ENCODE peak calls at places on chromosomes 6 and 20, in nine cellular contexts. R is AG10803; Z is Right ventricle myocardium superior; I is CD8-positive, alpha-beta memory T cell; Q is GM03348; B is CD8-positive, alpha-beta T cell; V is NCI-H510A treated with DMSO at 0.1 percent for 48 hours; X is uterus; A is HS-5. L is an unnamed sample.

GRCh38 chr6:139829557-139829956 is 455.1 kb upstream of the CITED2 start:
- DNase-seq in Z (no peak), Q (no peak), A (no peak), I (no peak), R (no peak), X (no peak), V (no peak), B (no peak), L (no peak)

GRCh38 chr6:107679457-107679856 is 144.7 kb downstream of the SCML4 start:
- DNase-seq in Z (no peak), I (no peak), B (no peak), X (peak; percentile 75), A (no peak), Q (peak; percentile 54), R (peak; percentile 52), V (no peak), L (peak; percentile 52)

GRCh38 chr20:38094373-38094775 is 60.8 kb downstream of the RPRD1B start:
- DNase-seq in Q (peak; percentile 65), V (no peak), R (peak; percentile 83), X (no peak), Z (peak; percentile 67), A (peak; percentile 84), I (peak; percentile 15), B (no peak), L (peak; percentile 59)

GRCh38 chr6:105318660-105319059 is 84.2 kb downstream of the PREP start:
- DNase-seq in R (peak; percentile 76), I (no peak), V (no peak), Q (peak; percentile 73), Z (no peak), X (no peak), A (peak; percentile 46), B (no peak), L (no peak)

GRCh38 chr6:29419516-29419915 is 4.8 kb downstream of the OR12D1 start:
- DNase-seq in A (peak; percentile 40), Z (no peak), B (no peak), V (no peak), X (no peak), I (no peak), Q (no peak), R (no peak), L (no peak)

GRCh38 chr20:56362833-56363413 is 4.1 kb downstream of the FAM210B start:
- DNase-seq in Q (no peak), A (no peak), X (no peak), V (no peak), B (no peak), Z (no peak), R (no peak), I (no peak), L (no peak)

GRCh38 chr6:6785163-6785521 is 196.6 kb downstream of the LY86 start:
- DNase-seq in Q (no peak), I (no peak), B (no peak), X (no peak), Z (no peak), V (no peak), R (no peak), A (no peak), L (no peak)

GRCh38 chr6:16409531-16410441 is 171.4 kb downstream of the GMPR start:
- DNase-seq in A (no peak), V (peak; percentile 1), X (peak; percentile 65), I (peak; percentile 25), Q (peak; percentile 78), Z (peak; percentile 71), B (peak; percentile 60), R (peak; percentile 86), L (peak; percentile 80)

GRCh38 chr20:1895674-1896496 is 678 bp downstream of the SIRPA start:
- DNase-seq in X (peak; percentile 47), I (no peak), Z (peak; percentile 68), A (no peak), V (no peak), B (no peak), Q (peak; percentile 59), R (peak; percentile 31), L (peak; percentile 70)

GRCh38 chr6:44332585-44332984 is 9.9 kb upstream of the SPATS1 start:
- DNase-seq in Q (no peak), V (no peak), Z (no peak), R (peak; percentile 21), A (no peak), X (no peak), B (no peak), I (no peak), L (no peak)

GRCh38 chr20:16926626-16927025 is 178.5 kb downstream of the OTOR start:
- DNase-seq in Z (no peak), B (no peak), Q (no peak), R (no peak), V (peak; percentile 55), I (no peak), A (no peak), X (no peak), L (no peak)

GRCh38 chr20:62393830-62394229 is 6.9 kb downstream of the RPS21 start:
- DNase-seq in Z (no peak), B (no peak), Q (no peak), A (no peak), R (no peak), I (no peak), X (no peak), V (no peak), L (no peak)

GRCh38 chr20:58224097-58224496 is 4.4 kb downstream of the ANKRD60 start:
- DNase-seq in X (no peak), R (no peak), I (no peak), A (no peak), Q (no peak), V (no peak), B (no peak), Z (no peak), L (no peak)

GRCh38 chr20:37598101-37598530 is 70.4 kb upstream of the BLCAP start:
- DNase-seq in Z (no peak), Q (no peak), A (no peak), B (no peak), R (no peak), I (no peak), X (no peak), V (no peak), L (no peak)

GRCh38 chr20:54475334-54476287 is at the start of gene DOK5:
- DNase-seq in I (no peak), X (peak; percentile 35), Q (peak; percentile 89), A (peak; percentile 94), V (no peak), B (no peak), R (peak; percentile 18), Z (peak; percentile 72), L (peak; percentile 89)

GRCh38 chr20:62352402-62353288 is 14.5 kb downstream of the LAMA5 start:
- DNase-seq in A (no peak), V (no peak), I (no peak), R (no peak), Z (peak; percentile 89), B (no peak), Q (no peak), X (peak; percentile 72), L (peak; percentile 92)

GRCh38 chr6:31126416-31127175 is 6.3 kb upstream of the CDSN start:
- DNase-seq in A (no peak), I (no peak), Q (no peak), V (no peak), B (no peak), X (no peak), Z (no peak), R (no peak), L (no peak)

GRCh38 chr6:52512199-52512598 is 64.7 kb downstream of the TRAM2 start:
- DNase-seq in B (no peak), X (peak; percentile 74), I (no peak), Z (peak; percentile 55), V (no peak), R (peak; percentile 86), Q (peak; percentile 90), A (peak; percentile 53), L (peak; percentile 73)

GRCh38 chr20:16713056-16713455 is 16.8 kb upstream of the SNRPB2 start:
- DNase-seq in V (no peak), X (no peak), R (no peak), Z (no peak), A (no peak), B (no peak), Q (no peak), I (no peak), L (no peak)

GRCh38 chr6:81450180-81450579 is 302.3 kb downstream of the TENT5A start:
- DNase-seq in Z (no peak), X (no peak), V (no peak), Q (peak; percentile 53), R (peak; percentile 81), B (no peak), A (peak; percentile 38), I (no peak), L (no peak)

GRCh38 chr6:36780517-36781210 is 58.6 kb downstream of the CPNE5 start:
- DNase-seq in X (no peak), A (no peak), B (no peak), I (no peak), Z (peak; percentile 51), R (no peak), V (peak; percentile 27), Q (no peak), L (no peak)

GRCh38 chr6:158756126-158756525 is 63.0 kb downstream of the EZR start:
- DNase-seq in Z (no peak), V (no peak), B (no peak), I (no peak), Q (no peak), A (no peak), R (no peak), X (no peak), L (no peak)

GRCh38 chr20:5349448-5349847 is 32.7 kb upstream of the PROKR2 start:
- DNase-seq in V (no peak), R (no peak), I (no peak), B (no peak), Z (no peak), Q (no peak), A (no peak), X (no peak), L (no peak)

GRCh38 chr6:3734023-3734422 is 17.5 kb downstream of the PXDC1 start:
- DNase-seq in X (no peak), I (no peak), Q (no peak), A (no peak), B (no peak), Z (no peak), R (no peak), V (no peak), L (no peak)

GRCh38 chr6:167825059-167825758 is 1.5 kb upstream of the AFDN start:
- DNase-seq in I (no peak), Q (peak; percentile 18), V (no peak), B (no peak), A (no peak), X (peak; percentile 47), R (peak; percentile 15), Z (no peak), L (peak; percentile 58)

GRCh38 chr6:168105813-168106660 is 27.0 kb upstream of the FRMD1 start:
- DNase-seq in A (no peak), R (no peak), X (no peak), V (peak; percentile 23), I (no peak), B (no peak), Z (no peak), Q (peak; percentile 39), L (peak; percentile 19)

GRCh38 chr6:1285589-1286340 is 26.1 kb upstream of the FOXQ1 start:
- DNase-seq in Z (peak; percentile 54), B (no peak), I (no peak), V (no peak), A (peak; percentile 56), R (peak; percentile 95), Q (peak; percentile 76), X (no peak), L (peak; percentile 65)

GRCh38 chr6:89378628-89379027 is 26.1 kb upstream of the UBE2J1 start:
- DNase-seq in V (no peak), X (no peak), Z (no peak), B (no peak), R (no peak), I (no peak), Q (no peak), A (no peak), L (no peak)

GRCh38 chr6:68732423-68732822 is 97.3 kb downstream of the ADGRB3 start:
- DNase-seq in R (no peak), X (no peak), Q (no peak), B (no peak), I (no peak), A (no peak), Z (no peak), V (no peak), L (no peak)

GRCh38 chr6:37538107-37538506 is 38.4 kb upstream of the CCDC167 start:
- DNase-seq in Z (no peak), A (no peak), R (no peak), I (no peak), Q (peak; percentile 43), X (no peak), V (peak; percentile 30), B (no peak), L (no peak)

GRCh38 chr6:49516147-49516505 is 16.4 kb downstream of the GLYATL3 start:
- DNase-seq in A (no peak), Q (no peak), V (no peak), Z (no peak), B (no peak), X (no peak), I (no peak), R (no peak), L (no peak)